ENCODE peak calls at places on chromosome 14, in seven cellular contexts. I is B cell; M is breast epithelium; F is activated naive CD8-positive, alpha-beta T cell treated with anti-CD3 and anti-CD28 coated beads, Interleukin-2, amount 50 U/mL, for 24 hours; G is lower leg skin; W is Daoy; X is upper lobe of left lung. J is an unnamed sample.

GRCh38 chr14:72742682-72743195 is 151.2 kb downstream of the DPF3 start:
- DNase-seq in I (no peak), M (no peak), F (no peak), G (peak; percentile 74), W (no peak), X (no peak), J (no peak)

GRCh38 chr14:72178517-72178916 is 246.3 kb downstream of the RGS6 start:
- DNase-seq in I (no peak), M (no peak), F (no peak), G (no peak), W (no peak), X (no peak), J (no peak)

GRCh38 chr14:76773956-76774355 is 12.7 kb downstream of the VASH1 start:
- DNase-seq in I (no peak), M (no peak), F (no peak), G (peak; percentile 68), W (no peak), X (no peak), J (no peak)

GRCh38 chr14:59870277-59871165 is at the start of gene RTN1:
- DNase-seq in I (no peak), M (peak; percentile 72), F (peak; percentile 22), G (peak; percentile 92), W (peak; percentile 77), X (peak; percentile 40), J (no peak)

GRCh38 chr14:103562135-103562384 is 397 bp downstream of the BAG5 start:
- DNase-seq in I (no peak), M (no peak), F (no peak), G (no peak), W (no peak), X (no peak), J (no peak)

GRCh38 chr14:104215706-104216334 is 77.4 kb downstream of the KIF26A start:
- DNase-seq in I (no peak), M (no peak), F (no peak), G (no peak), W (no peak), X (no peak), J (no peak)

GRCh38 chr14:92153581-92153980 is 31.8 kb downstream of the CPSF2 start:
- DNase-seq in I (no peak), M (no peak), F (no peak), G (no peak), W (no peak), X (peak; percentile 67), J (no peak)

GRCh38 chr14:91835920-91836843 is 31.2 kb downstream of the TC2N start:
- DNase-seq in I (peak; percentile 74), M (peak; percentile 96), F (peak; percentile 90), G (peak; percentile 96), W (peak; percentile 87), X (peak; percentile 91), J (peak; percentile 89)

GRCh38 chr14:82113710-82114109 is 580.1 kb upstream of the SEL1L start:
- DNase-seq in I (no peak), M (no peak), F (no peak), G (no peak), W (no peak), X (no peak), J (no peak)

GRCh38 chr14:70188608-70189540 is at the start of gene SLC8A3:
- DNase-seq in I (no peak), M (no peak), F (peak; percentile 56), G (no peak), W (peak; percentile 75), X (no peak), J (peak; percentile 7)

GRCh38 chr14:64721899-64722298 is 17.7 kb downstream of the PLEKHG3 start:
- DNase-seq in I (no peak), M (peak; percentile 41), F (no peak), G (no peak), W (no peak), X (no peak), J (no peak)

GRCh38 chr14:19873178-19873577 is 1.8 kb upstream of the OR4K2 start:
- DNase-seq in I (no peak), M (no peak), F (no peak), G (no peak), W (peak; percentile 7), X (no peak), J (no peak)

GRCh38 chr14:104699426-104699748 is 10.0 kb downstream of the INF2 start:
- DNase-seq in I (no peak), M (no peak), F (no peak), G (no peak), W (no peak), X (no peak), J (no peak)

GRCh38 chr14:63713058-63713457 is 14.8 kb downstream of the SGPP1 start:
- DNase-seq in I (no peak), M (no peak), F (no peak), G (no peak), W (peak; percentile 7), X (no peak), J (no peak)

GRCh38 chr14:77979666-77980351 is 179.9 kb downstream of the ADCK1 start:
- DNase-seq in I (no peak), M (no peak), F (no peak), G (no peak), W (peak; percentile 17), X (no peak), J (no peak)